ENCODE peak calls at places on chromosomes 4 and X, in ten cellular contexts. L is effector memory CD4-positive, alpha-beta T cell; Z is fibroblast of pulmonary artery; B is mucosa of descending colon; G is CD8-positive, alpha-beta T cell; W is CD8-positive, alpha-beta memory T cell; Q is left lung; H is psoas muscle; O is aorta; K is ascending aorta. T is an unnamed sample.

GRCh38 chr4:139857021-139857420 is 191.4 kb downstream of the MGST2 start:
- DNase-seq in H (no peak), B (no peak), K (no peak), O (no peak), L (no peak), Z (no peak), Q (no peak), W (no peak), G (peak), T (peak)

GRCh38 chrX:133516691-133517090 is 101.4 kb upstream of the GPC4 start:
- DNase-seq in Z (no peak), W (no peak), L (no peak), O (no peak), H (no peak), K (no peak), G (no peak), Q (no peak), B (no peak), T (no peak)

GRCh38 chr4:139624441-139625130 is 41.0 kb upstream of the MGST2 start:
- DNase-seq in H (no peak), L (no peak), W (no peak), O (no peak), Z (no peak), K (no peak), G (no peak), B (no peak), Q (no peak), T (no peak)

GRCh38 chrX:134423606-134424005 is 36.4 kb upstream of the HPRT1 start:
- DNase-seq in Q (no peak), G (no peak), O (no peak), L (no peak), Z (peak), H (no peak), W (no peak), K (no peak), B (no peak), T (no peak)

GRCh38 chr4:139368990-139369389 is 66.7 kb upstream of the NDUFC1 start:
- DNase-seq in L (no peak), H (no peak), W (no peak), O (no peak), B (no peak), Q (no peak), K (no peak), Z (peak), G (no peak), T (no peak)

GRCh38 chrX:135981662-135982061 is 3.6 kb upstream of the SLC9A6 start:
- DNase-seq in K (no peak), W (no peak), B (no peak), Z (peak), H (no peak), O (no peak), L (no peak), Q (no peak), G (no peak), T (no peak)

GRCh38 chrX:135520553-135521404 is at the start of gene INTS6L:
- DNase-seq in B (peak), K (peak), Z (peak), W (peak), Q (peak), H (peak), O (peak), G (peak), L (peak), T (peak)

GRCh38 chr4:91279899-91280298 is 1023.9 kb upstream of the GRID2 start:
- DNase-seq in O (no peak), Q (no peak), B (peak), K (no peak), H (no peak), G (no peak), W (no peak), Z (no peak), L (no peak), T (no peak)

GRCh38 chr4:6939761-6940743 is 30.4 kb downstream of the TBC1D14 start:
- DNase-seq in O (no peak), W (no peak), G (no peak), K (no peak), H (no peak), B (no peak), Q (no peak), L (no peak), Z (no peak), T (no peak)

GRCh38 chr4:138576684-138577083 is 334.5 kb upstream of the SLC7A11 start:
- DNase-seq in Z (peak), G (no peak), K (no peak), H (no peak), Q (no peak), B (no peak), W (no peak), O (no peak), L (no peak), T (no peak)

GRCh38 chrX:98607739-98608138 is 1724.0 kb downstream of the RPA4 start:
- DNase-seq in G (no peak), B (no peak), H (no peak), W (no peak), Q (no peak), Z (no peak), L (no peak), O (no peak), K (no peak), T (no peak)

GRCh38 chr4:48777739-48778138 is 2.3 kb downstream of the FRYL start:
- DNase-seq in O (no peak), K (no peak), Q (no peak), B (no peak), L (no peak), W (no peak), H (no peak), G (no peak), Z (no peak), T (no peak)

GRCh38 chr4:3677671-3678070 is 88.5 kb upstream of the ADRA2C start:
- DNase-seq in Q (peak), L (no peak), W (no peak), B (no peak), H (no peak), Z (no peak), K (no peak), G (no peak), O (no peak), T (no peak)

DNA sequence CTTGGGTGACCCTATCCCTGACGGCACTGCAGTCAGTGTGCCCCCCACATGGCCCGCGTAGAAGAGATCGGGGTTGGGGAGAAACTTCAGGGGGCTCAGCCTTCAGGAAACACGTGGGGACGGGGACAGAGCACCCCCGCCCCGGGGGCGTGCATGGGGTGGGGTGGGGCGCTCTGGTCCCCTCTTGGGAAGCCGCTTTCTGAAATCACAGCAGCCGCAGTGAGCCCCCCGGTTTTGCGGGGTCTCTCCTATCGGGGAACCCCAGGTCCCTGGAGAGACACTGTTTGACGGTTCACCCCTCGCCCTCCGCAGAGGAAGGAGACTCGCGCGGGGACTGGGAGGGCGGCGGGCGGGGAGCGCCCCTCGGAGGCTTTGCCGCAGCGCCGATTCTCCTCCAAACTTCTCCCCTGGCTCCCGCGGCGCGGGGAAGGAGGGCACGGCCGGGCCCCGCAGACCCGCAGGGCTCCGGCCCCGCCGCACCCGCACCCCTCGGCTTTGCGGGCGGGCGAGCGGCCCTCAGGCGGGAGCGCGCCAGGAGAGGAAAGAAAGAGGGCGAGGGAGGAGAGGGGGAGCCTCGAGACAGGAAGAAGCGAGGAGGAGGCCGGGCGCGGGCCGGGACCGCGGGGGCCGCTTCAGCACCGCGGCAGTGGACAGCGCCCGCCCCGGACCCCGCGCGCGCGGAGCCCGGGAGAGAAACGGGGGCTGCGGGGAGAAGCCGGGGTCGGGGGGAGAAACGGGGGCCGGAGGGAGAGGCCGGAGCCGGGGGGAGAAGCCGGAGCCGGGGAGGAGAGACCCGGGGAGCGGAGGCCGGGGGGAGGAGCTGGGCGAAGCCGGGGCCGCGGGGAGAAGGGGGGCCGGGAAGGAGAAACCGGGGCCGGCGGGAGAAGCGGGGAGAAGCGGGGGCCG is 613 bp downstream of the CPLX1 start:
- DNase-seq in O (peak), W (peak), G (peak), Z (peak), L (no peak), B (peak), H (no peak), Q (peak), K (no peak), T (no peak)
- H3K4me3 ChIP-seq in O (peak), W (no peak), G (no peak), Z (peak), L (peak), B (no peak), H (peak), Q (peak), K (peak), T (no peak)

GRCh38 chrX:137565318-137565904 is 516 bp upstream of the ZIC3 start:
- DNase-seq in G (no peak), Z (no peak), O (no peak), W (no peak), H (no peak), K (no peak), B (no peak), L (no peak), Q (no peak), T (no peak)
- H3K4me3 ChIP-seq in G (no peak), Z (peak), O (peak), W (no peak), H (peak), K (peak), B (no peak), L (no peak), Q (peak), T (peak)

GRCh38 chrX:57595381-57595811 is 3.6 kb downstream of the ZXDB start:
- DNase-seq in H (no peak), G (no peak), Q (no peak), O (no peak), K (no peak), W (peak), L (no peak), B (no peak), Z (peak), T (peak)

DNA sequence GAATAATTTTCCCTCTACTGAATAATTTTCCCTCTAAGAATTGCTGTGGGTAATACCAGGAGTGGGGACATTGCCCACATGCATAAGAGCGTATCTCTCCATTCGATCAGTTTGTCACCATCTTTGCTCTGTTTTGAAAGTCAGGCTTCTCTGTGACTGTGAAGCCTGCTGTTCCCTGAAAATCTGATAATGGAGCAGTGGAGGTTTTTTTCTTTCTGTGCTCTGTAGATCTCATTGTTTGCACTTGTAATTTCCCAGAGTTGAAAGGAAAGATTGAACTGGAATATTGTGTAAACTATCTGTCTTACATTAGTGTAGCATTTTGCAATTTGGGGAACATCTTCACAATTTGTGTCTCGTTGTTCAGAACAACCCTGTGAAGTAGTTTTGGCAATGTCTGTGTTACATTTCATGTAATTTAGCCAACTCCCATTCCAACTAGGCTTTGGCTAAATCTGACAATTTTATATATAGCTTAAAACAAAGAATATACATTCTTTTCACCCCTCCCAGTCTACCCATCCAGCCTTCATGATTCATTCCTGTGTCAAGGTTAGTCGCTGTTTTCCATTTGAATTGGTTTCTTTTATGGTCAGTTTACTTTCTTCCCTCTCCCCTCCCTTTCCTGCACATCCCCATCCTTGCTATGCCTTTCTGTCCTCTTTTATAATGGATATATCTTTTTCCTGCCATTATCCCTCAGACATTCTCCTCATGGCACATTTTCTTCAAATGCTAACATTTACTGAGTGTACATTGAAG is 4.5 kb downstream of the ZXDB start:
- DNase-seq in O (no peak), Z (no peak), L (no peak), Q (no peak), W (no peak), G (no peak), H (no peak), K (no peak), B (no peak), T (no peak)
- H3K4me3 ChIP-seq in O (no peak), Z (peak), L (no peak), Q (no peak), W (no peak), G (no peak), H (peak), K (peak), B (no peak), T (no peak)

GRCh38 chr4:81214144-81214517 is 891 bp downstream of the PRKG2 start:
- DNase-seq in W (no peak), Z (no peak), K (no peak), O (no peak), G (no peak), L (no peak), B (no peak), Q (no peak), H (no peak), T (no peak)

GRCh38 chr4:81213671-81214070 is 1.4 kb downstream of the PRKG2 start:
- DNase-seq in B (no peak), K (no peak), O (no peak), L (no peak), W (no peak), G (no peak), H (no peak), Z (no peak), Q (no peak), T (no peak)

GRCh38 chr4:81215219-81215892 is at the start of gene PRKG2:
- DNase-seq in O (no peak), W (no peak), H (no peak), K (no peak), G (no peak), Q (peak), L (no peak), Z (peak), B (peak), T (no peak)

GRCh38 chr4:81215936-81216335 is 914 bp upstream of the PRKG2 start:
- DNase-seq in H (no peak), G (no peak), B (no peak), Z (no peak), L (no peak), K (no peak), O (no peak), Q (no peak), W (no peak), T (no peak)

DNA sequence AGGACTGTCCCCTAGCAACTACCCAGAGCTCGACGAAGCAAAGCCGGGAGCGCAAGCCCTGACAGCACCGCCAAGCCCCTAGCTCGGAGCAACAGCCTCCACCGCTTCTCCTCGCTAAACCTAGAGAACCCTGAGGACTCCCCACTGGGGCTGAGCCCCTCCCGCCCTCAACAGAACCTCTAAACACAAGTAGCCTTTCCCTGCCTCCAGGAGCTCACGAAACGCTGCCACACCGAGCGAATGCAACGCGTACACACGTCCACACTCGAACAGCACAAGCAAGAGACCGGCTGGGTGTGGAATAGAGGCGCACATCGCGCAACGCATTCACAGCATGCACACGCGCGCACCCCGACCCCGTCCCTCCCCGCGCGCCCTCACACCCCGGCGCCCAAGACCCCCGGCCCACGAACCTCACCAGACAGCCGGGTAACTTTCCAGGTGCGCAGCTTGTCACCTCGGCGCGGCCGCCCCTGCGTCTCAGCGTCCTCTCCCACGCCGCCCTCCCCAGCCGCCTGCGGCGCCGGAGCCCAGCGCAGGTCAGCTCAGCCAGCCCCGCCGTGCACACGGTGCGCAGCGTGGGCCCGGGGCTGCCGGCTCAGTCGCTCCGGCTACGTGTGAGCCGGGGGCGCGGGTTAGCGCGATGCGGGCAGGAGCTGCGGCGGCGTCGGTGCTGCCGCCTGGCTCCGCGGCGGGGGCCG is 354 bp downstream of the PRKG2 start:
- DNase-seq in K (no peak), G (no peak), L (no peak), H (no peak), Z (peak), W (no peak), O (peak), B (peak), Q (peak), T (peak)
- H3K4me3 ChIP-seq in K (peak), G (no peak), L (no peak), H (peak), Z (peak), W (no peak), O (peak), B (peak), Q (peak), T (peak)

DNA sequence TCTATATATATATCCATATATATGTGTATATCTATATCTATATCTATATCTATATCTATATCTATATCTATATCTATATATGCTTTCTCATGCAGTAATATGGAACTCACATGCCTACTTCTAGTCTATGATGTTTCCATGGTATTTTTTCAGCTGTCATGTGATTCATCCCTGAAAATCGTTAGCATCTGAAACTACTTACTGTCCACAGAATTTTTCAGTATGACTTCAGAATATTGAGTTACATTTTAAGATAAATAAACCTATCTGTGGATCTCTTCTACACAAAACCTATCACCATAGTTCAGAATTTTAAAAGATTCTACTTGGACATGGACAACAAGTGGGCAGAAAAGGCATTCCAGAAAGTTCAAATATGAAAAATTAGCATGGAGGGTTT is 855.1 kb upstream of the INTU start:
- DNase-seq in K (no peak), H (no peak), Q (no peak), Z (peak), G (no peak), W (no peak), L (no peak), B (no peak), O (no peak), T (no peak)
- H3K4me3 ChIP-seq in K (no peak), H (no peak), Q (no peak), Z (no peak), G (no peak), W (no peak), L (no peak), B (no peak), O (no peak), T (no peak)

GRCh38 chr4:87209182-87209581 is 11.2 kb downstream of the KLHL8 start:
- DNase-seq in B (no peak), L (no peak), K (no peak), W (no peak), Z (no peak), G (no peak), Q (no peak), H (no peak), O (no peak), T (no peak)
- H3K4me3 ChIP-seq in B (no peak), L (no peak), K (no peak), W (no peak), Z (no peak), G (no peak), Q (peak), H (peak), O (no peak), T (no peak)

GRCh38 chrX:110941906-110942305 is 146.3 kb upstream of the CHRDL1 start:
- DNase-seq in Z (no peak), G (no peak), W (no peak), B (no peak), Q (no peak), H (no peak), K (no peak), L (no peak), O (no peak), T (no peak)

GRCh38 chrX:110938977-110939732 is 143.5 kb upstream of the CHRDL1 start:
- DNase-seq in L (no peak), Z (no peak), G (no peak), K (no peak), Q (no peak), O (no peak), B (no peak), W (no peak), H (no peak), T (no peak)

GRCh38 chrX:110944793-110945466 is 149.3 kb upstream of the CHRDL1 start:
- DNase-seq in B (no peak), W (no peak), Q (no peak), O (no peak), H (no peak), G (no peak), K (no peak), Z (no peak), L (no peak), T (no peak)

DNA sequence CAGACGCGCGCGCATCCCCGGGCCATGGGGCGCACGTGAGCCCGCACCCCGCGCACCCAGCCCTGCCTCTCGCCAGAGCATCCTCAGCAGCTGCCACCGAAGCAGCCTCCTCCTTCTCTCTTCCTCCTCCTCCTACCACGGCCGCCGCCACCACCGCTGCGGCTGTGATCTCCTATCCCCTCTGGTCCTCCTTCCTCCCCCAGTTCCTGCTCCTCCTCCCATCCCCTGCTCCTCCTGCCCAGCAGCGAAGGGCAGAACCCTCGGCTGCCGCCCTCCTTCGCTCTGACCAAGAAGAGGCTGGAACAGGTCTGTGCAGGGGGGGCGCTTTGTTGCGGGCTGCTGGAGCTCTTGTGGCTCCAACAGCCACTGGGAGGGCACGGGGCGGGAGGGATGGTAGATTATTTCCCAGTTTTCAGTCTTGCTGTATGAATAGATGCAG is 148.7 kb upstream of the CHRDL1 start:
- DNase-seq in O (no peak), B (no peak), L (no peak), Q (no peak), K (no peak), H (peak), W (no peak), Z (no peak), G (no peak), T (peak)
- H3K4me3 ChIP-seq in O (no peak), B (no peak), L (no peak), Q (no peak), K (peak), H (no peak), W (no peak), Z (no peak), G (no peak), T (no peak)

GRCh38 chrX:78139160-78140123 is at the start of gene TAF9B:
- DNase-seq in K (peak), Z (peak), L (peak), H (peak), G (peak), O (peak), B (peak), Q (peak), W (peak), T (peak)

DNA sequence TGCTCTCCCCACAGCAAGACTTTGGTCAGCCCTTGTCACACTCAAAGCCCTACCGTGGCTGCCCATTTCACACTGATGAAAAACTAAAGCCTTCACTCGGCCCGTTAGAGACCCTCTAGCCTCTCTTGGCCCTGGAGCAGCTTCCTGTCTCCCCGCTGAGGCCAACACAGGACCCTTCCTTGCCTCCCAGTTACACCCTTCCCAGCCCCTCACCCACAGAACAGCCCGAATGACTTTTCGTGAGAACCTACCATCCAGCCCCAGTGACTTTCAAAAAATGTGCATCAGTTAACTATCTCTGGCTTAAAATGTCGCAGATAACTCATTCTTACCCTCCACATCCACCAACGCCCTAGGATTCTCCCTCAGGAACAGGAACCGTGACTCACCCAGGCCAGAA is 756 bp upstream of the TAF9B start:
- DNase-seq in L (no peak), H (no peak), W (no peak), Q (no peak), B (no peak), G (no peak), O (peak), K (no peak), Z (no peak), T (no peak)
- H3K4me3 ChIP-seq in L (no peak), H (peak), W (peak), Q (no peak), B (no peak), G (peak), O (no peak), K (no peak), Z (no peak), T (peak)

T was measured in MG63.